ENCODE peak calls at places on chromosomes 7 and 10, in six cellular contexts. M is T-cell, K is NCI-H226, Q is hepatocyte, A is fibroblast of mammary gland, N is left ventricle myocardium inferior. T is an unnamed sample.

GRCh38 chr7:45215611-45216062 is 58.0 kb downstream of the RAMP3 start:
- DNase-seq in Q (no peak), N (no peak), M (no peak), K (no peak), A (no peak), T (no peak)

GRCh38 chr10:90787906-90788491 is 69.8 kb downstream of the HTR7 start:
- DNase-seq in M (peak; percentile 7), Q (peak; percentile 48), K (no peak), N (no peak), A (peak; percentile 42), T (no peak)

GRCh38 chr7:105438254-105438653 is 49.5 kb upstream of the SRPK2 start:
- DNase-seq in K (no peak), Q (no peak), A (no peak), N (no peak), M (no peak), T (no peak)

GRCh38 chr7:30139836-30140384 is 5.1 kb downstream of the MTURN start:
- DNase-seq in M (no peak), K (no peak), A (no peak), N (no peak), Q (no peak), T (no peak)

GRCh38 chr10:79344502-79345195 is 2.6 kb upstream of the PPIF start:
- DNase-seq in N (no peak), M (no peak), K (no peak), Q (no peak), A (no peak), T (no peak)

GRCh38 chr10:124995605-124996004 is 53.7 kb downstream of the ZRANB1 start:
- DNase-seq in K (no peak), A (no peak), M (no peak), N (no peak), Q (no peak), T (no peak)

GRCh38 chr10:12597800-12598750 is 248.7 kb downstream of the CAMK1D start:
- DNase-seq in K (no peak), N (no peak), A (no peak), M (no peak), Q (no peak), T (no peak)

GRCh38 chr10:7601023-7601656 is 65.6 kb downstream of the ITIH5 start:
- DNase-seq in M (no peak), A (no peak), N (no peak), K (no peak), Q (no peak), T (no peak)

GRCh38 chr7:3294432-3295100 is 6.5 kb upstream of the SDK1 start:
- DNase-seq in N (no peak), K (no peak), A (no peak), Q (peak; percentile 63), M (no peak), T (no peak)

GRCh38 chr10:26472440-26472778 is 34.3 kb downstream of the APBB1IP start:
- DNase-seq in A (no peak), M (no peak), Q (no peak), K (no peak), N (no peak), T (no peak)

GRCh38 chr7:50687575-50688261 is 95.0 kb downstream of the GRB10 start:
- DNase-seq in Q (no peak), M (no peak), A (peak; percentile 86), K (no peak), N (no peak), T (no peak)

GRCh38 chr7:49295136-49295535 is 370.8 kb downstream of the CDC14C start:
- DNase-seq in Q (no peak), A (peak; percentile 68), K (no peak), N (no peak), M (no peak), T (no peak)

GRCh38 chr10:132535065-132535651 is 2.4 kb upstream of the INPP5A start:
- DNase-seq in Q (no peak), N (peak; percentile 5), M (no peak), K (no peak), A (no peak), T (no peak)

GRCh38 chr10:113557389-113558321 is 4.8 kb downstream of the HABP2 start:
- DNase-seq in A (no peak), N (no peak), K (no peak), M (no peak), Q (no peak), T (no peak)

GRCh38 chr7:18638594-18639452 is 143.3 kb downstream of the HDAC9 start:
- DNase-seq in N (no peak), M (no peak), Q (no peak), A (peak; percentile 92), K (no peak), T (peak; percentile 86)

GRCh38 chr7:24932815-24933214 is 47.2 kb downstream of the OSBPL3 start:
- DNase-seq in M (no peak), A (no peak), K (no peak), Q (no peak), N (no peak), T (no peak)

GRCh38 chr10:35203744-35204143 is 77.1 kb downstream of the CREM start:
- DNase-seq in M (no peak), Q (no peak), N (no peak), K (no peak), A (no peak), T (no peak)

GRCh38 chr7:122304996-122305421 is 459 bp upstream of the FEZF1 start:
- DNase-seq in N (no peak), M (no peak), K (no peak), A (peak; percentile 51), Q (no peak), T (no peak)

GRCh38 chr7:151117565-151117964 is 31.3 kb downstream of the AGAP3 start:
- DNase-seq in N (no peak), A (no peak), Q (no peak), M (peak; percentile 62), K (no peak), T (no peak)

GRCh38 chr7:30143748-30144251 is 9.0 kb downstream of the MTURN start:
- DNase-seq in A (peak; percentile 77), Q (no peak), N (no peak), M (no peak), K (peak; percentile 57), T (no peak)

GRCh38 chr10:93461807-93462178 is 20.3 kb downstream of the MYOF start:
- DNase-seq in K (peak; percentile 85), N (no peak), Q (no peak), M (no peak), A (peak; percentile 77), T (no peak)

GRCh38 chr7:2172311-2173183 is 60.2 kb downstream of the MAD1L1 start:
- DNase-seq in K (peak; percentile 67), A (peak; percentile 93), N (no peak), Q (peak; percentile 83), M (no peak), T (peak; percentile 33)

GRCh38 chr7:92639213-92639896 is 49.2 kb upstream of the FAM133B start:
- DNase-seq in M (no peak), Q (no peak), N (no peak), K (no peak), A (no peak), T (no peak)

GRCh38 chr7:41156268-41156667 is 546.6 kb downstream of the INHBA start:
- DNase-seq in K (peak; percentile 48), N (no peak), M (no peak), Q (no peak), A (peak; percentile 43), T (no peak)

GRCh38 chr10:4883079-4883739 is 57.2 kb downstream of the AKR1E2 start:
- DNase-seq in K (peak; percentile 79), Q (no peak), N (no peak), A (peak; percentile 88), M (no peak), T (no peak)

GRCh38 chr7:44434201-44434600 is 56.3 kb downstream of the NUDCD3 start:
- DNase-seq in K (no peak), Q (no peak), M (no peak), A (no peak), N (no peak), T (no peak)

GRCh38 chr7:130927564-130927963 is 193.6 kb upstream of the KLF14 start:
- DNase-seq in M (no peak), N (no peak), A (no peak), K (no peak), Q (no peak), T (no peak)